ENCODE peak calls at places on chromosomes 12 and 14, in eight cellular contexts. K is heart left ventricle, F is spleen, H is body of pancreas, B is upper lobe of left lung, V is ovary, W is A549, D is endothelial cell of umbilical vein. M is an unnamed sample.

GRCh38 chr14:38357557-38357956 is 101.7 kb upstream of the CLEC14A start:
- DNase-seq in K (no peak), F (no peak), H (no peak), B (no peak), V (no peak), W (no peak), D (peak), M (no peak)

GRCh38 chr12:12542286-12542685 is 20.4 kb downstream of the DUSP16 start:
- DNase-seq in K (no peak), F (no peak), H (no peak), B (no peak), V (no peak), W (no peak), D (no peak), M (no peak)

GRCh38 chr14:52701223-52701622 is 5.8 kb upstream of the PSMC6 start:
- DNase-seq in K (no peak), F (no peak), H (no peak), B (no peak), V (no peak), W (no peak), D (no peak), M (no peak)

GRCh38 chr12:43063642-43064041 is 474.1 kb upstream of the PRICKLE1 start:
- DNase-seq in K (no peak), F (no peak), H (no peak), B (no peak), V (no peak), W (no peak), D (no peak), M (no peak)

GRCh38 chr12:16609140-16609539 is 3.2 kb upstream of the LMO3 start:
- DNase-seq in K (no peak), F (no peak), H (peak), B (no peak), V (no peak), W (no peak), D (no peak), M (no peak)

GRCh38 chr14:103100281-103101121 is 6.0 kb downstream of the EXOC3L4 start:
- DNase-seq in K (no peak), F (no peak), H (no peak), B (peak), V (no peak), W (no peak), D (no peak), M (no peak)

GRCh38 chr12:32843528-32844095 is 53.0 kb downstream of the PKP2 start:
- DNase-seq in K (no peak), F (no peak), H (no peak), B (no peak), V (no peak), W (no peak), D (no peak), M (no peak)

GRCh38 chr14:72738181-72738611 is 155.7 kb downstream of the DPF3 start:
- DNase-seq in K (no peak), F (no peak), H (no peak), B (no peak), V (no peak), W (no peak), D (no peak), M (no peak)

GRCh38 chr12:131230340-131231099 is 276.8 kb downstream of the ADGRD1 start:
- DNase-seq in K (no peak), F (peak), H (no peak), B (no peak), V (no peak), W (no peak), D (no peak), M (no peak)

GRCh38 chr12:88298014-88298682 is 156.0 kb downstream of the TMTC3 start:
- DNase-seq in K (no peak), F (no peak), H (no peak), B (no peak), V (no peak), W (no peak), D (peak), M (no peak)

GRCh38 chr12:82968644-82969339 is 282.1 kb downstream of the TMTC2 start:
- DNase-seq in K (no peak), F (no peak), H (no peak), B (no peak), V (no peak), W (no peak), D (no peak), M (no peak)

GRCh38 chr12:101670007-101670671 is 27.3 kb upstream of the CHPT1 start:
- DNase-seq in K (no peak), F (no peak), H (peak), B (no peak), V (peak), W (peak), D (peak), M (no peak)

GRCh38 chr12:14691560-14691959 is 4.8 kb downstream of the GUCY2C start:
- DNase-seq in K (peak), F (no peak), H (peak), B (no peak), V (peak), W (no peak), D (no peak), M (peak)

GRCh38 chr14:54738009-54738408 is 164.6 kb downstream of the GCH1 start:
- DNase-seq in K (no peak), F (no peak), H (no peak), B (no peak), V (no peak), W (no peak), D (no peak), M (no peak)

GRCh38 chr12:106865685-106866084 is 90.0 kb upstream of the TMEM263 start:
- DNase-seq in K (no peak), F (no peak), H (no peak), B (no peak), V (no peak), W (no peak), D (no peak), M (no peak)

GRCh38 chr12:46267618-46268348 is 1.1 kb downstream of the SLC38A1 start:
- DNase-seq in K (no peak), F (peak), H (peak), B (peak), V (peak), W (no peak), D (peak), M (no peak)

GRCh38 chr12:68887641-68888040 is 45.3 kb downstream of the CPM start:
- DNase-seq in K (no peak), F (no peak), H (no peak), B (no peak), V (no peak), W (no peak), D (no peak), M (no peak)

GRCh38 chr14:64503434-64504309 is at the start of gene ZBTB25:
- DNase-seq in K (peak), F (peak), H (peak), B (peak), V (peak), W (peak), D (peak), M (peak)
- TF ChIP-seq POLR2A in K (no peak), F (peak), H (peak), B (peak), V (peak), W (peak), D (peak), M (peak)

GRCh38 chr14:91173221-91173670 is 59.4 kb downstream of the DGLUCY start:
- DNase-seq in K (peak), F (peak), H (peak), B (no peak), V (peak), W (peak), D (peak), M (peak)
- TF ChIP-seq POLR2A in K (no peak), F (no peak), H (no peak), B (no peak), V (no peak), W (no peak), D (no peak), M (no peak)

DNA sequence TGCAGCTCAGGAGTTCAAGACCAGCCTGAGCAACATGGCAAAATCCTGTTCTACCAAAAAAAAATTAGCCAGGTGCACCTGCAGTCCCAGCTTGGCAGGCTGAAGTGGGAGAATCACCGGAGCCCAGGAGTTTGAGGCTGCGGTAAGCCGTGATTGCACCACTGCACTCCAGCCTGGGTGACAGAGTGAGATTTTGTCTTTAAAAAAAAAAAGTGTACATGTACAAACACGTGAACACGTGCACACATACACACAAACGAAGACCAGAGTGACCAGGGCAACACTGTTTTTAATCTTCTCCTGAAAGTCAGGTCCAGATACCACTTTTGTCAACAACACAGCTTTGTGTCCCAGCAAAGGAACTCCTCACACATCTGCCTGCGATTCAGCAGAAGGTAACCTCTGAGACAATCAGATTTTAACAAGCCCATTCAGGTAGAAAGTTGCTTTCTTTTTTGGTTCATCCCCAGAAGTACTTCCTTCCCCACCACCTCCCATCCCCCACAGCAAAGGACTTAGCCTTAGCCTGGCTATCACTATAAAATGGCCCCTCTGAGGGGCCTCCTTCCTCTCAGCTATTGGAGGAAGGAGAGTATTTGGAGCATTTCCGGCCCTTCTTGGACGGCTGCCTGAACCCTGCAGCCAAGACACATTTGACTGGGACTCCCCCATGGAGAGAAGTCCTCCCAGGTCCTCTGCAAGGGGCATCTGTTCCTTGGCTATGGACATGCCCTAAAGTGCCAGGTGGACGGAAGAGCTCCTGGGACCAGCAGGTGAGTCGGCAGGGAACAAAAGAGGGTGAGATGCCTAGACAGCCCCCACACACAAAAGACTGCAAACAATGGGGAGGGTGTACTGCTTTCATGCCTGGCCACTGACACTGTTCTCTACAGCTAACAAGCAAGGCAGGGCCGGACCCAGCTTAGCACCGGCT is 9.8 kb downstream of the CTDSP2 start:
- DNase-seq in K (peak), F (no peak), H (peak), B (no peak), V (peak), W (no peak), D (peak), M (no peak)
- TF ChIP-seq POLR2A in K (no peak), F (no peak), H (no peak), B (no peak), V (no peak), W (no peak), D (no peak), M (no peak)

GRCh38 chr12:56637621-56638020 is 7.5 kb upstream of the BAZ2A start:
- DNase-seq in K (no peak), F (no peak), H (no peak), B (no peak), V (no peak), W (no peak), D (no peak), M (no peak)

GRCh38 chr12:56634837-56635538 is 4.9 kb upstream of the BAZ2A start:
- DNase-seq in K (peak), F (peak), H (peak), B (peak), V (peak), W (peak), D (peak), M (no peak)

GRCh38 chr12:56636675-56637540 is 6.8 kb upstream of the BAZ2A start:
- DNase-seq in K (peak), F (peak), H (peak), B (peak), V (peak), W (peak), D (peak), M (peak)

GRCh38 chr12:56635539-56636117 is 5.5 kb upstream of the BAZ2A start:
- DNase-seq in K (no peak), F (peak), H (no peak), B (peak), V (no peak), W (no peak), D (peak), M (no peak)

DNA sequence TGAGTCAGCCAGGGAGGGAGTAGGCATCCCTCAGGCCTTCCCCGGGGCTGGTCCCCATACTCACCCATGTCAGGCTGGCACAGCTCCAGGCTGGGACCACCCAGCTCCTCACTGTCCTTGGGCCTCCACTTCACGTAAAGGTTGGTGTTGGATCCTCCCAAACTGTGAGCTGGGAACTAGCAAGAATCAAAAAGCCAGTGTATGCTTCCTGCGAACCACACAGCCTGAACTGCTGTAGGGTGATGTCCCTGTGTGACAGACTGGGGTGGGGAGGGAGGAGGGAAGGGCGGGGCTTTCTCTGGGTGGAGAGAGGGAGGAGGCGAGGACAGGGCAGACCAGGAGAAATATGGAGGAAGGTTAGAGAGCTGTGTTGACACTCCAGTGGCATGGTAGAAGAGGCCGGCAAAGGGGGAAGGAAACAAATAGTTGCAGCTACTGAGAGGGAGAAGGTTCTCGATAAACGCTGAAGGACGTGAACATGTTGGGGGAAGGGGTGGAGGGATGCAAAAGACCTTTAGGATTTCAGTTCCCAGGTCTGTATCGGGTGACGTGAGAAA is 6.1 kb upstream of the BAZ2A start:
- DNase-seq in K (peak), F (peak), H (peak), B (no peak), V (peak), W (peak), D (peak), M (no peak)
- TF ChIP-seq POLR2A in K (peak), F (peak), H (peak), B (peak), V (peak), W (peak), D (peak), M (peak)